ENCODE peak calls at places on chromosomes 1 and 21, in ten cellular contexts. Y, T, X, U, B, I, Z, C, K and Q are unnamed samples.

GRCh38 chr21:35855463-35855862 is 204.9 kb downstream of the SETD4 start:
- DNase-seq in C (no peak), U (no peak), Z (no peak), B (no peak), T (no peak), I (no peak), Y (no peak), K (no peak), X (no peak), Q (no peak)

GRCh38 chr21:29887313-29888009 is 52.3 kb downstream of the GRIK1 start:
- DNase-seq in C (no peak), X (no peak), U (no peak), I (no peak), B (no peak), Y (no peak), Z (no peak), K (no peak), T (no peak), Q (no peak)

GRCh38 chr1:212920895-212921294 is 29.4 kb upstream of the VASH2 start:
- DNase-seq in C (no peak), I (no peak), X (no peak), B (no peak), K (no peak), Z (no peak), U (no peak), T (no peak), Y (no peak), Q (no peak)

GRCh38 chr1:41683681-41684500 is 199.4 kb upstream of the EDN2 start:
- DNase-seq in T (no peak), I (no peak), X (no peak), Z (no peak), K (no peak), U (no peak), B (no peak), Y (no peak), C (no peak), Q (peak)

GRCh38 chr1:102580806-102581205 is 527.5 kb downstream of the COL11A1 start:
- DNase-seq in Z (no peak), I (no peak), C (no peak), B (no peak), X (no peak), K (no peak), U (no peak), T (no peak), Y (no peak), Q (no peak)

GRCh38 chr1:175600721-175601440 is 142.5 kb downstream of the TNR start:
- DNase-seq in C (no peak), Z (no peak), U (no peak), T (no peak), X (no peak), B (no peak), Y (no peak), I (no peak), K (no peak), Q (no peak)

GRCh38 chr1:14571810-14572767 is 26.4 kb upstream of the KAZN start:
- DNase-seq in K (no peak), U (no peak), C (no peak), I (no peak), X (no peak), B (no peak), T (no peak), Y (no peak), Z (no peak), Q (no peak)

GRCh38 chr1:40886318-40887011 is 24.3 kb upstream of the CITED4 start:
- DNase-seq in T (no peak), C (no peak), Z (no peak), Y (no peak), X (no peak), U (no peak), B (no peak), K (no peak), I (no peak), Q (no peak)

GRCh38 chr1:30840904-30841598 is 67.5 kb downstream of the SDC3 start:
- DNase-seq in B (peak), C (peak), T (peak), Y (no peak), K (no peak), U (peak), Z (no peak), X (no peak), I (no peak), Q (no peak)

GRCh38 chr1:53073287-53073686 is 11.3 kb downstream of the PODN start:
- DNase-seq in Y (no peak), C (peak), X (no peak), Z (no peak), U (no peak), I (no peak), B (no peak), T (no peak), K (no peak), Q (no peak)

GRCh38 chr1:22490309-22490708 is 38.7 kb downstream of the ZBTB40 start:
- DNase-seq in C (no peak), U (no peak), K (no peak), X (no peak), Z (no peak), Y (no peak), T (no peak), I (no peak), B (no peak), Q (no peak)

GRCh38 chr1:232123775-232124659 is 497.4 kb downstream of the DISC1 start:
- DNase-seq in K (no peak), I (peak), Z (no peak), B (no peak), Y (no peak), T (peak), U (no peak), X (no peak), C (no peak), Q (peak)

GRCh38 chr1:25109527-25109926 is 122.8 kb downstream of the SYF2 start:
- DNase-seq in K (no peak), T (no peak), Y (peak), B (no peak), I (no peak), C (no peak), X (no peak), U (no peak), Z (no peak), Q (no peak)

GRCh38 chr1:13469343-13469742 is 44.5 kb downstream of the LRRC38 start:
- DNase-seq in Y (peak), I (no peak), T (no peak), X (no peak), C (no peak), B (no peak), Z (no peak), K (no peak), U (peak), Q (peak)

GRCh38 chr1:155226910-155227260 is 18.4 kb downstream of the MTX1 start:
- DNase-seq in I (peak), K (no peak), Y (peak), U (peak), X (peak), C (no peak), B (peak), Z (no peak), T (peak), Q (peak)

GRCh38 chr1:160209656-160210046 is 4.5 kb downstream of the PEA15 start:
- DNase-seq in Y (no peak), X (no peak), Z (no peak), U (peak), C (no peak), I (no peak), B (peak), T (peak), K (no peak), Q (no peak)

GRCh38 chr1:202752799-202753198 is 42.5 kb upstream of the SYT2 start:
- DNase-seq in I (no peak), B (no peak), X (no peak), T (no peak), C (no peak), Z (peak), U (no peak), Y (no peak), K (no peak), Q (peak)

GRCh38 chr1:6587261-6588005 is 7.6 kb downstream of the ZBTB48 start:
- DNase-seq in I (no peak), Y (peak), C (peak), Z (no peak), K (no peak), X (peak), U (peak), B (peak), T (no peak), Q (no peak)

GRCh38 chr1:30807318-30808066 is 49.9 kb upstream of the LAPTM5 start:
- DNase-seq in K (no peak), T (peak), B (peak), Y (no peak), C (no peak), I (no peak), X (no peak), Z (no peak), U (peak), Q (peak)

GRCh38 chr1:152932170-152932811 is 14.7 kb upstream of the SPRR5 start:
- DNase-seq in X (no peak), K (no peak), U (no peak), T (no peak), B (no peak), Z (no peak), Y (no peak), C (no peak), I (no peak), Q (no peak)

GRCh38 chr1:205370780-205371179 is 14.1 kb upstream of the KLHDC8A start:
- DNase-seq in B (no peak), T (no peak), Z (no peak), X (no peak), I (no peak), Y (no peak), C (no peak), U (no peak), K (no peak), Q (no peak)

GRCh38 chr1:71668059-71668458 is 587.2 kb upstream of the ZRANB2 start:
- DNase-seq in K (no peak), C (no peak), T (no peak), Y (no peak), B (no peak), X (no peak), Z (no peak), U (no peak), I (no peak), Q (no peak)

GRCh38 chr21:18384771-18385170 is 18.8 kb downstream of the TMPRSS15 start:
- DNase-seq in Y (peak), C (no peak), I (no peak), Z (no peak), T (peak), U (no peak), B (no peak), X (no peak), K (no peak), Q (no peak)

GRCh38 chr1:223665592-223666312 is at the start of gene CAPN8:
- DNase-seq in Z (no peak), Y (no peak), B (no peak), X (no peak), C (no peak), K (no peak), T (no peak), U (no peak), I (no peak), Q (no peak)

GRCh38 chr21:41098481-41098880 is 69.5 kb upstream of the BACE2 start:
- DNase-seq in K (no peak), U (no peak), I (no peak), B (no peak), X (no peak), C (no peak), T (no peak), Z (no peak), Y (no peak), Q (no peak)

GRCh38 chr1:201069636-201070035 is 42.6 kb downstream of the CACNA1S start:
- DNase-seq in B (no peak), Y (no peak), I (no peak), U (no peak), K (no peak), T (no peak), C (no peak), X (no peak), Z (no peak), Q (no peak)

GRCh38 chr1:160768295-160768657 is 27.7 kb upstream of the LY9 start:
- DNase-seq in U (peak), X (no peak), Z (no peak), Y (peak), I (peak), T (peak), K (no peak), B (peak), C (no peak), Q (peak)

GRCh38 chr1:97630968-97631367 is 289.9 kb downstream of the DPYD start:
- DNase-seq in X (no peak), I (no peak), B (peak), C (no peak), Y (no peak), K (no peak), Z (no peak), U (peak), T (peak), Q (no peak)

GRCh38 chr1:6483010-6483760 is 8.3 kb downstream of the PLEKHG5 start:
- DNase-seq in Z (no peak), C (no peak), K (no peak), U (no peak), B (no peak), T (no peak), I (no peak), Y (no peak), X (no peak), Q (no peak)

GRCh38 chr1:204513117-204513716 is 3.0 kb upstream of the MDM4 start:
- DNase-seq in T (no peak), K (no peak), B (no peak), Z (no peak), C (no peak), I (no peak), Y (peak), U (no peak), X (no peak), Q (no peak)

GRCh38 chr1:91924146-91924545 is 25.1 kb upstream of the BRDT start:
- DNase-seq in U (no peak), C (no peak), K (no peak), Z (peak), X (no peak), T (peak), B (no peak), Y (no peak), I (peak), Q (peak)

GRCh38 chr1:201015551-201016091 is 7.9 kb downstream of the KIF21B start:
- DNase-seq in Y (no peak), I (no peak), K (no peak), C (no peak), X (no peak), Z (no peak), T (peak), B (no peak), U (no peak), Q (peak)

GRCh38 chr21:35189077-35189863 is 140.2 kb upstream of the RUNX1 start:
- DNase-seq in I (peak), X (no peak), Y (no peak), C (no peak), U (no peak), T (peak), K (no peak), B (no peak), Z (peak), Q (peak)

GRCh38 chr21:45379171-45379900 is 25.6 kb upstream of the COL18A1 start:
- DNase-seq in K (no peak), B (no peak), X (peak), T (no peak), I (no peak), C (peak), U (peak), Y (no peak), Z (no peak), Q (no peak)

GRCh38 chr1:36323636-36324321 is at the start of gene EVA1B:
- DNase-seq in U (peak), I (peak), B (peak), K (no peak), Y (peak), T (peak), C (peak), X (peak), Z (no peak), Q (peak)

DNA sequence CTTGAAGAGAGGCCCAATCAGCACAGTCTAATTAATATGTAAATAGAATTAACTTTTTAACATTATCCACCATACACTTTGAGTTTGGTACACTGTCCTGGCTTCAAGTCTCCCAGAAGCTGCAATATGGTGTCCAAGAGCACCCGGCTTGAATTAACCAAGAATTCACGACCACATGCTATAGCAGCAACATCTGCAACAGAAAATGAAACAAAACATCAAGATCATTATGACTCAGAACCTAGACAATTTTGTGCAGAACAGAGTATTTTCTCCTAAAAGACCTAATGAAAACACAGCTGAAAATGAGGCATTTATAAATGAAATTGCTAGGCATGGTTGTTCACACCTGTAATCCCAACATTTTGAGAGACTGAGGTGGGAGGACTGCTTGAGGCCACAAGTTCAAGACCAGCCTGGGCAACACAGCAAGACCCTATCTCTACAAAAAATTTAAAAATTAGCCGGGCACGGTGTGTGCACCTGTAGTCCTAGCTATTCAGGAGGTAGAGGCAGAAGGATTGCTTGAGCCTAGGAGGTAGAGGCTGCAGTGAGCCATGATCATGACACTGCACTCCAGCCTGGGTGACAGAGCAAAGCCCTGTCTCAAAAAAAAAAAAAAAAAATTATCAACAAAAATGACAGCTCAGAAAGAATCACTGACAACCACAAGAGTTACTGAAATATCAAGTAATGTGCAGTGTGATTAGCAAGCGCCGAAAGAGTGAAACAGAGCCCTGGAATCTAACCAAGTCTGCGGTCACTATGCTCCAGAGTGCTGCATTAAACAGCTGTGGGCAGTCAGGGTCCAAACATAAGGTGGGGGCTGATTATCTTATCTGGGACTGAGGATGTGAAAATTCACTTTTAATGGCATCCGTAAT is 45.3 kb downstream of the HSF2BP start:
- DNase-seq in K (no peak), C (no peak), I (peak), B (no peak), X (no peak), Z (no peak), Y (peak), U (no peak), T (peak), Q (peak)
- H3K4me3 ChIP-seq in K (no peak), C (no peak), I (no peak), B (no peak), X (no peak), Z (no peak), Y (no peak), U (no peak), T (no peak), Q (no peak)

GRCh38 chr1:157995575-157996169 is 2.2 kb downstream of the KIRREL1 start:
- DNase-seq in K (no peak), I (no peak), Y (no peak), C (no peak), U (no peak), X (no peak), B (no peak), Z (no peak), T (no peak), Q (no peak)
- TF ChIP-seq CTCF in K (no peak), I (peak), Y (no peak), C (no peak), U (no peak), X (no peak), B (no peak), Z (peak), T (no peak), Q (peak)

GRCh38 chr1:241356187-241356518 is 852 bp downstream of the RGS7 start:
- DNase-seq in Z (no peak), I (no peak), C (no peak), Y (no peak), K (no peak), X (no peak), B (no peak), U (no peak), T (no peak), Q (no peak)
- H3K4me3 ChIP-seq in Z (peak), I (peak), C (no peak), Y (no peak), K (peak), X (no peak), B (no peak), U (peak), T (peak), Q (peak)

GRCh38 chr1:20158358-20159070 is 19.4 kb downstream of the PLA2G2F start:
- DNase-seq in T (no peak), K (no peak), X (no peak), Y (no peak), I (no peak), Z (no peak), C (no peak), B (no peak), U (no peak), Q (no peak)
- TF ChIP-seq CTCF in T (no peak), K (no peak), X (no peak), Y (no peak), I (no peak), Z (no peak), C (no peak), B (no peak), U (no peak), Q (no peak)

DNA sequence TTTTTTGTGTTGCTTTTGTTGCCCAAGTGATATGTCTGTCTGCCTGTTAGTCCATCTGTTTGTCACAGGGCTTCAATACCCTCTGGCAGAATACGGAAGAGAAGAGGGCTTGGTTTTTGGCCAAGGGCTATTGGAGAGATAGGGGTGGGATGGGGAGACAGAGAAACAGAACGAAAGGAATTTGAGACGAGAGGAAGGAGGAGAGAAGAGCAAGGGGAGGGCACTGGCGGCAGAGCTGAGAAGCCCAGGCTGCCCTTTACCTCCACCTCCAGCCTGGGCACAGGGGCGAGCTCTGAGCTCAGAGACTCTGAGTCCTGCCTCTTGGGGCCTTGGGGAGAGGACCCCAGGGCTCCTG is 33.7 kb upstream of the WASF2 start:
- DNase-seq in K (no peak), I (no peak), Y (no peak), B (no peak), C (no peak), X (no peak), U (no peak), Z (no peak), T (no peak), Q (no peak)
- H3K4me3 ChIP-seq in K (peak), I (no peak), Y (no peak), B (no peak), C (no peak), X (no peak), U (no peak), Z (no peak), T (no peak), Q (no peak)